ENCODE peak calls at places on chromosomes 6 and 20, in four cellular contexts. W is HepG2, Q is K562, K is GM12878. S is an unnamed sample.

GRCh38 chr6:36126553-36127458 is 3.5 kb upstream of the MAPK13 start:
- DNase-seq in W (peak), Q (no peak), K (no peak), S (no peak)

GRCh38 chr6:18262812-18263560 is 1.3 kb downstream of the DEK start:
- DNase-seq in W (peak), Q (peak), K (peak), S (no peak)

GRCh38 chr6:47144306-47144705 is 102.2 kb upstream of the ADGRF1 start:
- DNase-seq in W (no peak), Q (no peak), K (no peak), S (no peak)

GRCh38 chr20:50562262-50562701 is 52.1 kb downstream of the PTPN1 start:
- DNase-seq in W (no peak), Q (no peak), K (no peak), S (no peak)

GRCh38 chr6:157561037-157561790 is 180.2 kb downstream of the ZDHHC14 start:
- DNase-seq in W (no peak), Q (no peak), K (peak), S (no peak)

GRCh38 chr6:67210450-67210849 is 1424.6 kb upstream of the ADGRB3 start:
- DNase-seq in W (no peak), Q (no peak), K (no peak), S (no peak)

GRCh38 chr20:57264151-57264792 is 2.2 kb downstream of the BMP7 start:
- DNase-seq in W (peak), Q (no peak), K (no peak), S (no peak)

GRCh38 chr6:158290040-158290439 is 22.2 kb upstream of the TULP4 start:
- DNase-seq in W (no peak), Q (no peak), K (peak), S (no peak)

GRCh38 chr6:6332240-6332639 is 11.8 kb upstream of the F13A1 start:
- DNase-seq in W (no peak), Q (no peak), K (peak), S (no peak)

GRCh38 chr6:140071601-140072062 is 697.2 kb upstream of the CITED2 start:
- DNase-seq in W (no peak), Q (no peak), K (peak), S (no peak)

GRCh38 chr20:56411759-56412472 is at the start of gene CASS4:
- DNase-seq in W (peak), Q (peak), K (no peak), S (no peak)

GRCh38 chr20:7383218-7383617 is 557.0 kb downstream of the HAO1 start:
- DNase-seq in W (no peak), Q (no peak), K (no peak), S (no peak)

GRCh38 chr6:169863149-169863525 is 111.7 kb downstream of the ERMARD start:
- DNase-seq in W (no peak), Q (no peak), K (no peak), S (no peak)

GRCh38 chr6:108591040-108591816 is 30.5 kb downstream of the FOXO3 start:
- DNase-seq in W (no peak), Q (no peak), K (no peak), S (no peak)

GRCh38 chr20:38790210-38791053 is 15.1 kb upstream of the PPP1R16B start:
- DNase-seq in W (peak), Q (peak), K (no peak), S (peak)

GRCh38 chr6:79713701-79714322 is 82.7 kb downstream of the SH3BGRL2 start:
- DNase-seq in W (peak), Q (peak), K (no peak), S (peak)

GRCh38 chr20:41287327-41287726 is 30.2 kb downstream of the ZHX3 start:
- DNase-seq in W (no peak), Q (no peak), K (no peak), S (no peak)

GRCh38 chr6:125940691-125941090 is 15.9 kb upstream of the HINT3 start:
- DNase-seq in W (no peak), Q (no peak), K (no peak), S (no peak)

GRCh38 chr6:79812195-79812594 is 135.2 kb downstream of the ELOVL4 start:
- DNase-seq in W (no peak), Q (no peak), K (no peak), S (no peak)

GRCh38 chr20:36872857-36873256 is 3.1 kb upstream of the TLDC2 start:
- DNase-seq in W (no peak), Q (no peak), K (no peak), S (no peak)
- TF ChIP-seq SP1 in W (no peak), Q (no peak), K (no peak), S (no peak)

GRCh38 chr20:53930651-53931504 is 139.5 kb downstream of the BCAS1 start:
- DNase-seq in W (no peak), Q (no peak), K (no peak), S (no peak)
- TF ChIP-seq TARDBP in W (no peak), Q (no peak), K (no peak), S (no peak)

DNA sequence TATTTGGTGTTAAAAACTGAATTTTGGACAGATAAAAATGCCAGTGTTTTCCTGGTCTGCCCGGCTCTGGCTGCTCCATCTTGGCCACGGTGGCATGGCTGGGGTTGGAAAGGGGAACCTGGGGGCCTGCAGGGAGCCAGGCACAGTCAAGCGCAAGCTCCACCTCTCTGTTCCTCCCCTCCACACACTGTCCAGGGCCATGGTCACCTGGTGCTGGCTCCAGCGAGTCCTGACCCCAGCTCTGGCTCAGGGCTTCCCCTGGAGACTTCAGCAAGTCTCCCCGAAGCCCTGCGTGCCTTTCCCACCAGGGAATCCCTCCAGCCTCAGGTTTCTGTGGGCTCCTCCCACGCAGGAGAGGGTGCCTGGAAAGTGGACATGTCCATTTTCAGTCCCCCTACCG is 298.5 kb downstream of the QKI start:
- DNase-seq in W (no peak), Q (no peak), K (no peak), S (no peak)
- TF ChIP-seq SP1 in W (no peak), Q (no peak), K (no peak), S (no peak)

GRCh38 chr20:62025394-62025793 is 40.3 kb downstream of the TAF4 start:
- DNase-seq in W (no peak), Q (no peak), K (no peak), S (no peak)

GRCh38 chr20:62026564-62026856 is 39.2 kb downstream of the TAF4 start:
- DNase-seq in W (no peak), Q (no peak), K (no peak), S (no peak)

GRCh38 chr20:62027698-62028321 is 37.9 kb downstream of the TAF4 start:
- DNase-seq in W (no peak), Q (no peak), K (no peak), S (no peak)

GRCh38 chr20:62027116-62027515 is 38.6 kb downstream of the TAF4 start:
- DNase-seq in W (no peak), Q (no peak), K (no peak), S (no peak)

GRCh38 chr20:62025832-62026563 is 39.7 kb downstream of the TAF4 start:
- DNase-seq in W (peak), Q (peak), K (no peak), S (peak)
- TF ChIP-seq TARDBP in W (no peak), Q (no peak), K (no peak), S (no peak)